ENCODE peak calls at places on chromosomes 5 and 9, in four cellular contexts. One of them, this sample, is unnamed.

GRCh38 chr9:98132806-98133631 is 14.0 kb upstream of the TRIM14 start:
- DNase-seq in mesendoderm: no peak
- DNase-seq in H9: no peak
- DNase-seq in H1: no peak
- DNase-seq in this sample: no peak

GRCh38 chr9:37746448-37747270 is 6.9 kb upstream of the TRMT10B start:
- DNase-seq in H9: no peak
- DNase-seq in H1: no peak
- DNase-seq in mesendoderm: peak; percentile 47
- DNase-seq in this sample: peak; percentile 86

GRCh38 chr5:107519900-107520354 is 150.8 kb downstream of the EFNA5 start:
- DNase-seq in mesendoderm: peak; percentile 76
- DNase-seq in H9: no peak
- DNase-seq in H1: no peak
- DNase-seq in this sample: peak; percentile 12

GRCh38 chr5:137613554-137614265 is 114.6 kb upstream of the SPOCK1 start:
- DNase-seq in H1: no peak
- DNase-seq in mesendoderm: no peak
- DNase-seq in H9: no peak
- DNase-seq in this sample: peak; percentile 23

GRCh38 chr9:99978221-99978620 is 71.8 kb downstream of the STX17 start:
- DNase-seq in mesendoderm: no peak
- DNase-seq in H1: no peak
- DNase-seq in H9: no peak
- DNase-seq in this sample: no peak

GRCh38 chr9:36118201-36118600 is 18.3 kb upstream of the GLIPR2 start:
- DNase-seq in mesendoderm: peak; percentile 91
- DNase-seq in H9: no peak
- DNase-seq in H1: no peak
- DNase-seq in this sample: no peak

GRCh38 chr5:150473673-150474358 is 24.3 kb upstream of the RPS14 start:
- DNase-seq in H1: no peak
- DNase-seq in mesendoderm: peak; percentile 99
- DNase-seq in H9: peak; percentile 90
- DNase-seq in this sample: peak; percentile 44

GRCh38 chr5:144187699-144188294 is 17.1 kb downstream of the KCTD16 start:
- DNase-seq in H1: no peak
- DNase-seq in mesendoderm: no peak
- DNase-seq in H9: no peak
- DNase-seq in this sample: peak; percentile 99

GRCh38 chr5:179781846-179782245 is 11.9 kb upstream of the LTC4S start:
- DNase-seq in H1: no peak
- DNase-seq in H9: no peak
- DNase-seq in mesendoderm: no peak
- DNase-seq in this sample: no peak

DNA sequence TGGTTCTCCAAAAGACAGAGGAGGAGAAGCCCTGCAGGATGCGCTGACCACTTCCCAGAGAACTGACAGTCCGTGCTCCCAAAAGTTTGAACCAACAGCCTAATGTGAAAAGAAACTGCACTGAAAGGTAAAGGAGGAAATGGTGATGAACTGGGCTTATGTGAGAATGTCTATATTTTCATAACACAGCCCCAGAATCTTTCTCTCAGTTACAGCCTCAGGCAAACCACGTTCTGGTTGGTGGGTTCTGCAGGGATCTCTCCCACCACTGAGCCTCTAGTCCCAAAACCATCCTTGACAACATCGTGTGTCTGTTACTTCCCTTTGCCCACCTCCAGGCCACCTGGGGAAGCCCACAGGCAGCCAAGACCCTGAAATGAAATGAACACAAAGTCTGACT is 23.9 kb downstream of the SPARC start:
- DNase-seq in H9: no peak
- DNase-seq in mesendoderm: no peak
- DNase-seq in H1: no peak
- DNase-seq in this sample: no peak
- H3K56ac ChIP-seq in H9: no peak overlapping the region
- H3K56ac ChIP-seq in mesendoderm: no peak overlapping the region
- H3K56ac ChIP-seq in H1: no peak overlapping the region
- H3K56ac ChIP-seq in this sample: no peak overlapping the region

GRCh38 chr5:43588842-43589241 is 14.1 kb upstream of the NNT start:
- DNase-seq in mesendoderm: no peak
- DNase-seq in H9: no peak
- DNase-seq in H1: no peak
- DNase-seq in this sample: no peak
- H3K56ac ChIP-seq in mesendoderm: no peak overlapping the region
- H3K56ac ChIP-seq in H9: no peak overlapping the region
- H3K56ac ChIP-seq in H1: no peak overlapping the region
- H3K56ac ChIP-seq in this sample: no peak overlapping the region

DNA sequence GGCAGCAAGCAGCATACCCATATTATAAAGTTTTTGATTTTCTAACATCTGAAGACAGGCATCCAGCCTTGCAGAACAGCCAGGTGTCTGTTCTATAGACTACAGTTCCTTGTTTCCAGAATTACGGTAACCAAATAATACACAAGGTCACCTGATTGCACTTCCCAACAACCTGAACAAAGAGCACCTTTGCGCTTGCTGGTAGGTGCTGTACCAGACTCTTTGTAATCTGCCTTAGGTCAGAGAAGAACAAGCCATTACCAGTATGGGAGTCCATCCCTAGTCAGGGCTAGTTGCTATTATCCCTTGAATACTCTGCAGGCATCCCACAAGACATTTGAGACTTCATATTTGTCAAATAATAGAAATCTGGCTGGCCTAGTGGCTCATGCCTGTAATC is 256.2 kb downstream of the ARRDC3 start:
- DNase-seq in H9: no peak
- DNase-seq in mesendoderm: no peak
- DNase-seq in H1: no peak
- DNase-seq in this sample: no peak
- H3K56ac ChIP-seq in H9: no peak overlapping the region
- H3K56ac ChIP-seq in mesendoderm: no peak overlapping the region
- H3K56ac ChIP-seq in H1: no peak overlapping the region
- H3K56ac ChIP-seq in this sample: no peak overlapping the region

GRCh38 chr5:3218096-3218495 is 377.5 kb upstream of the IRX1 start:
- DNase-seq in H9: no peak
- DNase-seq in H1: no peak
- DNase-seq in mesendoderm: no peak
- DNase-seq in this sample: no peak
- H3K56ac ChIP-seq in H9: no peak overlapping the region
- H3K56ac ChIP-seq in H1: no peak overlapping the region
- H3K56ac ChIP-seq in mesendoderm: no peak overlapping the region
- H3K56ac ChIP-seq in this sample: no peak overlapping the region

GRCh38 chr5:101364469-101364868 is 461.4 kb upstream of the ST8SIA4 start:
- DNase-seq in H9: no peak
- DNase-seq in H1: no peak
- DNase-seq in mesendoderm: no peak
- DNase-seq in this sample: no peak

GRCh38 chr5:101370240-101370639 is 467.2 kb upstream of the ST8SIA4 start:
- DNase-seq in H9: no peak
- DNase-seq in mesendoderm: no peak
- DNase-seq in H1: no peak
- DNase-seq in this sample: no peak
- H3K56ac ChIP-seq in H9: no peak overlapping the region
- H3K56ac ChIP-seq in mesendoderm: no peak overlapping the region
- H3K56ac ChIP-seq in H1: no peak overlapping the region
- H3K56ac ChIP-seq in this sample: no peak overlapping the region

GRCh38 chr9:105044458-105044857 is 116.5 kb upstream of the ABCA1 start:
- DNase-seq in mesendoderm: no peak
- DNase-seq in H9: no peak
- DNase-seq in H1: no peak
- DNase-seq in this sample: no peak
- H3K56ac ChIP-seq in mesendoderm: no peak overlapping the region
- H3K56ac ChIP-seq in H9: no peak overlapping the region
- H3K56ac ChIP-seq in H1: no peak overlapping the region
- H3K56ac ChIP-seq in this sample: no peak overlapping the region

DNA sequence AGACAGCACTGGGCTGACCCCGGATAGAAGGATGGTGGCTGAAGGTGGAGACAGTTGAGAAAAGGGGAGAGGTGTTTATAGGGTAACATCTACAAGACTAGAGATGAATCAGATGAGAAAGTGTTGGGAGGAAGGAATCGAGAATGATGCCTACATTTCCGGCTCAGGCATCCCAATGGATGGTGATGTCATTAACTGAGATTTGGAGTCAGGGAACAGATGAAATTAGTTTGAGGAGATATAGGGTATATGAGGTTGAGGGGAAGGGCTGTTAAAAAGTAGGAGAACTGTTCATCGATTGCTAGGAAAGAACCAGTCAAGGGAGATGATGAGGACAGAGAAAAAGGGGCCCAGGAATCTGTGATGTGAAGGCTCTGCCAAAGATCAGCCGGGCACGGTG is 24.7 kb upstream of the IQGAP2 start:
- DNase-seq in mesendoderm: no peak
- DNase-seq in H1: no peak
- DNase-seq in H9: no peak
- DNase-seq in this sample: no peak
- H3K56ac ChIP-seq in mesendoderm: no peak overlapping the region
- H3K56ac ChIP-seq in H1: no peak overlapping the region
- H3K56ac ChIP-seq in H9: no peak overlapping the region
- H3K56ac ChIP-seq in this sample: no peak overlapping the region

GRCh38 chr5:127587246-127587917 is 61.5 kb upstream of the CTXN3 start:
- DNase-seq in H1: no peak
- DNase-seq in H9: no peak
- DNase-seq in mesendoderm: no peak
- DNase-seq in this sample: no peak
- H3K56ac ChIP-seq in H1: no peak overlapping the region
- H3K56ac ChIP-seq in H9: no peak overlapping the region
- H3K56ac ChIP-seq in mesendoderm: no peak overlapping the region
- H3K56ac ChIP-seq in this sample: no peak overlapping the region

GRCh38 chr5:93163010-93163663 is 417.9 kb downstream of the NR2F1-AS1 start:
- DNase-seq in H1: no peak
- DNase-seq in H9: no peak
- DNase-seq in mesendoderm: peak; percentile 34
- DNase-seq in this sample: peak; percentile 88
- H3K56ac ChIP-seq in H1: no peak overlapping the region
- H3K56ac ChIP-seq in H9: no peak overlapping the region
- H3K56ac ChIP-seq in mesendoderm: no peak overlapping the region
- H3K56ac ChIP-seq in this sample: peak overlapping the region; percentile 18

This sample was measured in IMR-90.